ENCODE peak calls at places on chromosomes 7 and 10, in seven cellular contexts. One of them, this sample, is unnamed.

GRCh38 chr7:30252885-30253795 is 31.3 kb upstream of the ZNRF2 start:
- DNase-seq in retina: no peak
- DNase-seq in SW 1271: no peak
- DNase-seq in CD4-positive, alpha-beta T cell: no peak
- DNase-seq in stimulated activated CD4-positive, alpha-beta T cell treated with anti-CD3 and anti-CD28 coated beads, Interleukin-15, amount 100 ng/mL, for 1 hour: no peak
- DNase-seq in pons: peak; percentile 78
- DNase-seq in BJ: no peak
- DNase-seq in this sample: no peak

GRCh38 chr10:5159126-5159525 is 25.8 kb downstream of the AKR1C8 start:
- DNase-seq in BJ: no peak
- DNase-seq in CD4-positive, alpha-beta T cell: no peak
- DNase-seq in stimulated activated CD4-positive, alpha-beta T cell treated with anti-CD3 and anti-CD28 coated beads, Interleukin-15, amount 100 ng/mL, for 1 hour: no peak
- DNase-seq in SW 1271: no peak
- DNase-seq in retina: no peak
- DNase-seq in pons: no peak
- DNase-seq in this sample: peak; percentile 2

GRCh38 chr10:76089626-76090185 is 658.3 kb downstream of the LRMDA start:
- DNase-seq in stimulated activated CD4-positive, alpha-beta T cell treated with anti-CD3 and anti-CD28 coated beads, Interleukin-15, amount 100 ng/mL, for 1 hour: no peak
- DNase-seq in BJ: no peak
- DNase-seq in pons: no peak
- DNase-seq in SW 1271: no peak
- DNase-seq in CD4-positive, alpha-beta T cell: no peak
- DNase-seq in retina: no peak
- DNase-seq in this sample: no peak

GRCh38 chr7:38330861-38331709 is 57.6 kb upstream of the TARP start:
- DNase-seq in BJ: no peak
- DNase-seq in retina: no peak
- DNase-seq in pons: no peak
- DNase-seq in CD4-positive, alpha-beta T cell: no peak
- DNase-seq in SW 1271: no peak
- DNase-seq in stimulated activated CD4-positive, alpha-beta T cell treated with anti-CD3 and anti-CD28 coated beads, Interleukin-15, amount 100 ng/mL, for 1 hour: no peak
- DNase-seq in this sample: no peak

GRCh38 chr7:111532625-111533024 is 29.7 kb downstream of the IMMP2L start:
- DNase-seq in BJ: no peak
- DNase-seq in SW 1271: no peak
- DNase-seq in pons: peak; percentile 21
- DNase-seq in CD4-positive, alpha-beta T cell: no peak
- DNase-seq in retina: no peak
- DNase-seq in stimulated activated CD4-positive, alpha-beta T cell treated with anti-CD3 and anti-CD28 coated beads, Interleukin-15, amount 100 ng/mL, for 1 hour: no peak
- DNase-seq in this sample: no peak

GRCh38 chr7:121404348-121404747 is 8.2 kb upstream of the FAM3C start:
- DNase-seq in pons: no peak
- DNase-seq in SW 1271: no peak
- DNase-seq in stimulated activated CD4-positive, alpha-beta T cell treated with anti-CD3 and anti-CD28 coated beads, Interleukin-15, amount 100 ng/mL, for 1 hour: no peak
- DNase-seq in retina: no peak
- DNase-seq in BJ: no peak
- DNase-seq in CD4-positive, alpha-beta T cell: no peak
- DNase-seq in this sample: no peak

GRCh38 chr10:71246591-71247143 is 34.3 kb downstream of the UNC5B start:
- DNase-seq in pons: no peak
- DNase-seq in BJ: no peak
- DNase-seq in CD4-positive, alpha-beta T cell: no peak
- DNase-seq in stimulated activated CD4-positive, alpha-beta T cell treated with anti-CD3 and anti-CD28 coated beads, Interleukin-15, amount 100 ng/mL, for 1 hour: no peak
- DNase-seq in retina: no peak
- DNase-seq in SW 1271: no peak
- DNase-seq in this sample: no peak

GRCh38 chr10:102769375-102770107 is 25.8 kb downstream of the WBP1L start:
- DNase-seq in stimulated activated CD4-positive, alpha-beta T cell treated with anti-CD3 and anti-CD28 coated beads, Interleukin-15, amount 100 ng/mL, for 1 hour: no peak
- DNase-seq in CD4-positive, alpha-beta T cell: no peak
- DNase-seq in SW 1271: no peak
- DNase-seq in retina: no peak
- DNase-seq in pons: no peak
- DNase-seq in BJ: no peak
- DNase-seq in this sample: peak; percentile 8

GRCh38 chr7:454356-455109 is 65.1 kb downstream of the PDGFA start:
- DNase-seq in CD4-positive, alpha-beta T cell: no peak
- DNase-seq in SW 1271: no peak
- DNase-seq in retina: no peak
- DNase-seq in stimulated activated CD4-positive, alpha-beta T cell treated with anti-CD3 and anti-CD28 coated beads, Interleukin-15, amount 100 ng/mL, for 1 hour: no peak
- DNase-seq in BJ: no peak
- DNase-seq in pons: no peak
- DNase-seq in this sample: no peak

GRCh38 chr7:136947347-136947746 is 78.9 kb downstream of the CHRM2 start:
- DNase-seq in stimulated activated CD4-positive, alpha-beta T cell treated with anti-CD3 and anti-CD28 coated beads, Interleukin-15, amount 100 ng/mL, for 1 hour: no peak
- DNase-seq in CD4-positive, alpha-beta T cell: no peak
- DNase-seq in BJ: no peak
- DNase-seq in retina: no peak
- DNase-seq in pons: no peak
- DNase-seq in SW 1271: no peak
- DNase-seq in this sample: peak; percentile 52

GRCh38 chr7:130491841-130492518 is at the start of gene MEST:
- DNase-seq in SW 1271: no peak
- DNase-seq in BJ: no peak
- DNase-seq in retina: peak; percentile 73
- DNase-seq in CD4-positive, alpha-beta T cell: no peak
- DNase-seq in stimulated activated CD4-positive, alpha-beta T cell treated with anti-CD3 and anti-CD28 coated beads, Interleukin-15, amount 100 ng/mL, for 1 hour: no peak
- DNase-seq in pons: no peak
- DNase-seq in this sample: peak; percentile 57

GRCh38 chr10:547591-548081 is 141.8 kb downstream of the DIP2C start:
- DNase-seq in SW 1271: no peak
- DNase-seq in pons: no peak
- DNase-seq in retina: no peak
- DNase-seq in BJ: no peak
- DNase-seq in CD4-positive, alpha-beta T cell: no peak
- DNase-seq in stimulated activated CD4-positive, alpha-beta T cell treated with anti-CD3 and anti-CD28 coated beads, Interleukin-15, amount 100 ng/mL, for 1 hour: no peak
- DNase-seq in this sample: no peak

GRCh38 chr10:31923389-31923788 is 5.2 kb downstream of the ARHGAP12 start:
- DNase-seq in SW 1271: no peak
- DNase-seq in pons: no peak
- DNase-seq in stimulated activated CD4-positive, alpha-beta T cell treated with anti-CD3 and anti-CD28 coated beads, Interleukin-15, amount 100 ng/mL, for 1 hour: no peak
- DNase-seq in CD4-positive, alpha-beta T cell: no peak
- DNase-seq in BJ: no peak
- DNase-seq in retina: no peak
- DNase-seq in this sample: no peak

GRCh38 chr10:34869128-34869836 is 54.2 kb upstream of the PARD3 start:
- DNase-seq in retina: no peak
- DNase-seq in stimulated activated CD4-positive, alpha-beta T cell treated with anti-CD3 and anti-CD28 coated beads, Interleukin-15, amount 100 ng/mL, for 1 hour: no peak
- DNase-seq in BJ: no peak
- DNase-seq in CD4-positive, alpha-beta T cell: no peak
- DNase-seq in pons: no peak
- DNase-seq in SW 1271: no peak
- DNase-seq in this sample: no peak

GRCh38 chr7:157980774-157981173 is 606.8 kb downstream of the PTPRN2 start:
- DNase-seq in SW 1271: no peak
- DNase-seq in CD4-positive, alpha-beta T cell: no peak
- DNase-seq in pons: no peak
- DNase-seq in retina: no peak
- DNase-seq in BJ: no peak
- DNase-seq in stimulated activated CD4-positive, alpha-beta T cell treated with anti-CD3 and anti-CD28 coated beads, Interleukin-15, amount 100 ng/mL, for 1 hour: no peak
- DNase-seq in this sample: no peak

GRCh38 chr10:10902951-10903350 is 114.7 kb upstream of the CELF2 start:
- DNase-seq in CD4-positive, alpha-beta T cell: no peak
- DNase-seq in pons: no peak
- DNase-seq in stimulated activated CD4-positive, alpha-beta T cell treated with anti-CD3 and anti-CD28 coated beads, Interleukin-15, amount 100 ng/mL, for 1 hour: no peak
- DNase-seq in SW 1271: no peak
- DNase-seq in retina: no peak
- DNase-seq in BJ: no peak
- DNase-seq in this sample: peak; percentile 30

GRCh38 chr10:69338133-69338456 is 59.8 kb downstream of the HK1 start:
- DNase-seq in stimulated activated CD4-positive, alpha-beta T cell treated with anti-CD3 and anti-CD28 coated beads, Interleukin-15, amount 100 ng/mL, for 1 hour: no peak
- DNase-seq in pons: no peak
- DNase-seq in CD4-positive, alpha-beta T cell: no peak
- DNase-seq in BJ: no peak
- DNase-seq in retina: no peak
- DNase-seq in SW 1271: no peak
- DNase-seq in this sample: no peak

GRCh38 chr7:113307147-113307546 is 188.8 kb upstream of the SMIM30 start:
- DNase-seq in stimulated activated CD4-positive, alpha-beta T cell treated with anti-CD3 and anti-CD28 coated beads, Interleukin-15, amount 100 ng/mL, for 1 hour: no peak
- DNase-seq in retina: no peak
- DNase-seq in CD4-positive, alpha-beta T cell: no peak
- DNase-seq in BJ: no peak
- DNase-seq in pons: no peak
- DNase-seq in SW 1271: no peak
- DNase-seq in this sample: no peak

GRCh38 chr7:94348142-94348541 is 46.6 kb upstream of the COL1A2 start:
- DNase-seq in retina: no peak
- DNase-seq in stimulated activated CD4-positive, alpha-beta T cell treated with anti-CD3 and anti-CD28 coated beads, Interleukin-15, amount 100 ng/mL, for 1 hour: no peak
- DNase-seq in BJ: peak; percentile 99
- DNase-seq in CD4-positive, alpha-beta T cell: no peak
- DNase-seq in SW 1271: no peak
- DNase-seq in pons: no peak
- DNase-seq in this sample: peak; percentile 91

GRCh38 chr7:17402628-17403278 is 104.3 kb downstream of the AHR start:
- DNase-seq in BJ: no peak
- DNase-seq in retina: no peak
- DNase-seq in pons: no peak
- DNase-seq in SW 1271: no peak
- DNase-seq in stimulated activated CD4-positive, alpha-beta T cell treated with anti-CD3 and anti-CD28 coated beads, Interleukin-15, amount 100 ng/mL, for 1 hour: no peak
- DNase-seq in CD4-positive, alpha-beta T cell: no peak
- DNase-seq in this sample: no peak

GRCh38 chr10:119541459-119542356 is 811 bp downstream of the RGS10 start:
- DNase-seq in stimulated activated CD4-positive, alpha-beta T cell treated with anti-CD3 and anti-CD28 coated beads, Interleukin-15, amount 100 ng/mL, for 1 hour: peak; percentile 66
- DNase-seq in retina: peak; percentile 58
- DNase-seq in SW 1271: no peak
- DNase-seq in pons: no peak
- DNase-seq in BJ: no peak
- DNase-seq in CD4-positive, alpha-beta T cell: peak; percentile 58
- DNase-seq in this sample: no peak

GRCh38 chr7:957418-958220 is 3.1 kb upstream of the ADAP1 start:
- DNase-seq in SW 1271: no peak
- DNase-seq in stimulated activated CD4-positive, alpha-beta T cell treated with anti-CD3 and anti-CD28 coated beads, Interleukin-15, amount 100 ng/mL, for 1 hour: no peak
- DNase-seq in retina: peak; percentile 88
- DNase-seq in BJ: no peak
- DNase-seq in pons: no peak
- DNase-seq in CD4-positive, alpha-beta T cell: no peak
- DNase-seq in this sample: no peak

GRCh38 chr10:50636576-50636975 is 12.8 kb upstream of the SGMS1 start:
- DNase-seq in CD4-positive, alpha-beta T cell: no peak
- DNase-seq in BJ: no peak
- DNase-seq in SW 1271: no peak
- DNase-seq in pons: no peak
- DNase-seq in retina: no peak
- DNase-seq in stimulated activated CD4-positive, alpha-beta T cell treated with anti-CD3 and anti-CD28 coated beads, Interleukin-15, amount 100 ng/mL, for 1 hour: no peak
- DNase-seq in this sample: no peak